ENCODE peak calls at places on chromosomes 6 and 20, in five cellular contexts. Y is right lobe of liver; M is upper lobe of right lung; E is stimulated activated CD4-positive, alpha-beta T cell treated with anti-CD3 and anti-CD28 coated beads, TNF-alpha, amount 100 ng/mL, for 4 hours; A is IMR-90. O is an unnamed sample.

GRCh38 chr20:57135875-57136274 is 130.6 kb downstream of the BMP7 start:
- DNase-seq in E (no peak), A (no peak), Y (no peak), M (no peak), O (no peak)

GRCh38 chr20:11001767-11002540 is 328.2 kb upstream of the JAG1 start:
- DNase-seq in A (peak), M (no peak), Y (no peak), E (no peak), O (no peak)

GRCh38 chr6:156876302-156876701 is 99.1 kb downstream of the ARID1B start:
- DNase-seq in E (no peak), A (no peak), Y (no peak), M (no peak), O (no peak)

GRCh38 chr20:676315-676937 is 824 bp upstream of the SCRT2 start:
- DNase-seq in E (no peak), M (no peak), Y (peak), A (no peak), O (no peak)

GRCh38 chr20:19071442-19071717 is 141.1 kb upstream of the SLC24A3 start:
- DNase-seq in A (no peak), E (no peak), M (no peak), Y (no peak), O (no peak)

GRCh38 chr20:32056708-32057491 is 4.9 kb downstream of the HCK start:
- DNase-seq in Y (no peak), M (no peak), E (no peak), A (no peak), O (no peak)

GRCh38 chr6:126811307-126811706 is 307.2 kb upstream of the RSPO3 start:
- DNase-seq in M (no peak), Y (no peak), A (peak), E (no peak), O (no peak)

GRCh38 chr6:138099832-138100231 is 7.4 kb downstream of the PERP start:
- DNase-seq in M (no peak), Y (no peak), E (no peak), A (peak), O (no peak)

GRCh38 chr6:118876814-118877213 is 17.1 kb upstream of the ASF1A start:
- DNase-seq in A (peak), E (no peak), M (no peak), Y (no peak), O (no peak)

GRCh38 chr20:45088247-45088646 is 12.7 kb downstream of the KCNS1 start:
- DNase-seq in A (peak), M (no peak), Y (no peak), E (no peak), O (no peak)